ENCODE peak calls at places on chromosomes 4 and X, in seven cellular contexts. J is right lobe of liver, O is dorsolateral prefrontal cortex, X is astrocyte of the cerebellum, B is astrocyte, L is CD14-positive monocyte, V is BJ. K is an unnamed sample.

GRCh38 chrX:1281511-1281910 is 12.9 kb downstream of the CSF2RA start:
- DNase-seq in J (no peak), O (no peak), X (no peak), B (peak), L (no peak), V (peak), K (no peak)

GRCh38 chr4:142846729-142847606 is 867 bp upstream of the INPP4B start:
- DNase-seq in J (no peak), O (no peak), X (no peak), B (no peak), L (no peak), V (no peak), K (no peak)

GRCh38 chrX:52271212-52271611 is 86.5 kb downstream of the MAGED4 start:
- DNase-seq in J (no peak), O (no peak), X (no peak), B (no peak), L (no peak), V (no peak), K (no peak)

GRCh38 chrX:63784346-63784901 is 590 bp downstream of the ARHGEF9 start:
- DNase-seq in J (no peak), O (no peak), X (no peak), B (no peak), L (no peak), V (no peak), K (no peak)

GRCh38 chr4:18192901-18193300 is 171.3 kb upstream of the LCORL start:
- DNase-seq in J (no peak), O (no peak), X (no peak), B (no peak), L (no peak), V (no peak), K (no peak)

GRCh38 chrX:103461156-103461555 is 58.1 kb downstream of the RAB40A start:
- DNase-seq in J (no peak), O (no peak), X (no peak), B (no peak), L (no peak), V (no peak), K (no peak)

GRCh38 chrX:54484666-54485065 is 11.4 kb downstream of the FGD1 start:
- DNase-seq in J (no peak), O (no peak), X (no peak), B (no peak), L (no peak), V (no peak), K (no peak)

GRCh38 chrX:47814853-47815252 is 21.8 kb upstream of the ZNF81 start:
- DNase-seq in J (no peak), O (no peak), X (no peak), B (no peak), L (no peak), V (no peak), K (no peak)

GRCh38 chrX:11103751-11104150 is 7.4 kb upstream of the HCCS start:
- DNase-seq in J (no peak), O (no peak), X (no peak), B (no peak), L (no peak), V (no peak), K (no peak)

GRCh38 chrX:132216806-132217202 is 2.4 kb downstream of the RAP2C start:
- DNase-seq in J (no peak), O (no peak), X (no peak), B (peak), L (no peak), V (no peak), K (no peak)

GRCh38 chr4:55654131-55654530 is 18.0 kb upstream of the NMU start:
- DNase-seq in J (no peak), O (no peak), X (no peak), B (no peak), L (no peak), V (no peak), K (no peak)

GRCh38 chr4:40918330-40918729 is 168.6 kb downstream of the NSUN7 start:
- DNase-seq in J (peak), O (no peak), X (peak), B (peak), L (no peak), V (peak), K (no peak)

GRCh38 chr4:48905363-48906015 is 1.1 kb downstream of the OCIAD2 start:
- DNase-seq in J (peak), O (no peak), X (no peak), B (peak), L (no peak), V (no peak), K (no peak)

GRCh38 chr4:17203767-17204166 is 305.3 kb upstream of the LDB2 start:
- DNase-seq in J (no peak), O (no peak), X (no peak), B (no peak), L (no peak), V (no peak), K (no peak)

GRCh38 chr4:41177016-41177415 is 37.3 kb downstream of the APBB2 start:
- DNase-seq in J (no peak), O (no peak), X (peak), B (peak), L (no peak), V (no peak), K (no peak)

GRCh38 chr4:7261174-7261573 is 68.8 kb downstream of the SORCS2 start:
- DNase-seq in J (no peak), O (no peak), X (no peak), B (peak), L (no peak), V (no peak), K (no peak)

GRCh38 chr4:38004887-38005286 is 44.7 kb downstream of the PTTG2 start:
- DNase-seq in J (no peak), O (no peak), X (no peak), B (no peak), L (no peak), V (no peak), K (no peak)

GRCh38 chr4:77269505-77269904 is 112.5 kb downstream of the CCNG2 start:
- DNase-seq in J (no peak), O (no peak), X (no peak), B (no peak), L (no peak), V (no peak), K (no peak)

GRCh38 chr4:141686146-141686775 is 49.9 kb downstream of the IL15 start:
- DNase-seq in J (no peak), O (no peak), X (no peak), B (peak), L (peak), V (no peak), K (no peak)

GRCh38 chrX:46838974-46839480 is 2.2 kb downstream of the RP2 start:
- DNase-seq in J (no peak), O (no peak), X (no peak), B (no peak), L (no peak), V (no peak), K (no peak)

GRCh38 chr4:31360786-31361185 is 640.6 kb downstream of the PCDH7 start:
- DNase-seq in J (no peak), O (no peak), X (peak), B (peak), L (no peak), V (peak), K (no peak)

DNA sequence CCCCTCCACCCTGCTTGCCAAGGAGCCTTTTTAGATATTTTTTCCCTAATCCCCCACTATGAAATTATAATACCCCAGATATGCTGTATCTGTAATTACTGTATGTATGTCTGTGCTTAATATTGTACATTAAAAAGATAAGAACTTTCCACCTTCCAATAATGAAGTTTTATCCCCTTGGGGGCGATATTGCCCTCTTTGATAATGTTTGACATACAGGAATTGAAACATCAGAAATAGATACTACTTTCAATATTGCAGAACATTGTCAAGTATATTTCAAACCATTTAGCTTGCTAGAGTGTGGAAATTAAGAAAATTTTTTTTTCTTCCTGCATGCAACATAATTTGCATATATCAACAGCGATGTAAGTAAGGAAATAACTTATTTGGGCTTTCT is 58.9 kb downstream of the NAF1 start:
- DNase-seq in J (no peak), O (no peak), X (peak), B (peak), L (no peak), V (no peak), K (no peak)
- TF ChIP-seq CTCF in J (peak), O (no peak), X (no peak), B (peak), L (peak), V (no peak), K (peak)

GRCh38 chr4:22959483-22959882 is 266.7 kb downstream of the GBA3 start:
- DNase-seq in J (no peak), O (no peak), X (no peak), B (no peak), L (no peak), V (no peak), K (no peak)

GRCh38 chr4:22957774-22958173 is 265.0 kb downstream of the GBA3 start:
- DNase-seq in J (no peak), O (no peak), X (no peak), B (no peak), L (no peak), V (no peak), K (no peak)

GRCh38 chr4:22962186-22962786 is 269.5 kb downstream of the GBA3 start:
- DNase-seq in J (no peak), O (no peak), X (peak), B (peak), L (no peak), V (no peak), K (no peak)
- TF ChIP-seq CTCF in J (peak), O (peak), X (peak), B (peak), L (no peak), V (peak), K (peak)

GRCh38 chr4:76087007-76087769 is 12.7 kb downstream of the ART3 start:
- DNase-seq in J (no peak), O (peak), X (peak), B (peak), L (no peak), V (no peak), K (no peak)
- TF ChIP-seq CTCF in J (peak), O (peak), X (peak), B (peak), L (peak), V (peak), K (peak)

GRCh38 chr4:96395747-96396146 is 555.9 kb downstream of the PDHA2 start:
- DNase-seq in J (no peak), O (no peak), X (no peak), B (no peak), L (no peak), V (no peak), K (no peak)
- TF ChIP-seq CTCF in J (no peak), O (no peak), X (no peak), B (no peak), L (no peak), V (no peak), K (peak)

GRCh38 chrX:15594371-15594770 is 6.4 kb downstream of the ACE2 start:
- DNase-seq in J (no peak), O (no peak), X (no peak), B (no peak), L (no peak), V (no peak), K (no peak)
- TF ChIP-seq CTCF in J (peak), O (no peak), X (no peak), B (no peak), L (no peak), V (no peak), K (no peak)

DNA sequence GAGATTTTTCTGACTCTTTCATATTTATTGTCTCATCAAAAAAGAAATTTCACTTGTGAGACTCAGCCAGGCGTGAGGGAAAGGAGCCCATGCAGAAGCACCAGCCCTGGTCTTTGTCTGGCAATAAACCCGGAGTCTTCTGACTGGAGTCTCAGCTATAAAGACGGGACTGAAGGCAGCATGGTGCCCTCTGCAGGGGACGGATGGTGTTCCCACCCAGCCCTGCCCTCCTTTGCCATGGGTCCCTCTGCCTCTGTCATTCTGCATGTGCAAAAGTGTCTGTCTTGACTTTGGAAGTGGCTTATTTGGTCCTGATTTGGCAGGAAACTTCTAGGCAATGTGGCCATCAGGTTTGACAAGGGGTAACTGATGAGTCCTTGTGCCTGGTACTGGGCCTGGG is 14.3 kb downstream of the ZNF185 start:
- DNase-seq in J (no peak), O (no peak), X (no peak), B (no peak), L (no peak), V (no peak), K (no peak)
- TF ChIP-seq CTCF in J (no peak), O (no peak), X (no peak), B (no peak), L (no peak), V (no peak), K (no peak)

DNA sequence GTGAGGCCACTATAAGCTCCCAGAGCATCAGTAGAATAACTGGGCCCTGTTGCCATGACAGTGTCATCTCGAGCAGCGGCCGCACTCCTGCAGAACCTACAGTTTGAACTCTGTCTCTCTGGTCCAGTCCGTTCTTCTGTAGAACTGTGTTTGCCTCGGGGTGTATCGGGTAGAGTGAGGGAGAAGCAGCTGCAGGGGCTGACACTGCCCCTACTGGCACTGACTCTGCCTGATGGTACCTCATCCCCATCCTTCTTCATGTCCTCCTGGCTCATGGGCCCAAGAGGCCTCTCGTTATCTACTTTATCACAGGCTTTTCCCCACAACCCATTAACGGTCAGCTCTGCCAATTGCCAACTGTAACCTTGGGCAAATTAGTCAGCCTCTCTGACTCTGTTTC is 96.5 kb downstream of the NPNT start:
- DNase-seq in J (no peak), O (no peak), X (no peak), B (no peak), L (no peak), V (no peak), K (no peak)
- TF ChIP-seq CTCF in J (no peak), O (no peak), X (no peak), B (no peak), L (no peak), V (no peak), K (no peak)

GRCh38 chr4:1093391-1094335 is 19.7 kb downstream of the RNF212 start:
- DNase-seq in J (no peak), O (no peak), X (no peak), B (no peak), L (no peak), V (no peak), K (no peak)

GRCh38 chr4:1090465-1091440 is 22.6 kb downstream of the RNF212 start:
- DNase-seq in J (no peak), O (no peak), X (no peak), B (no peak), L (no peak), V (no peak), K (peak)

GRCh38 chr4:1091561-1091995 is 21.8 kb downstream of the RNF212 start:
- DNase-seq in J (no peak), O (no peak), X (no peak), B (no peak), L (no peak), V (no peak), K (no peak)

GRCh38 chr4:1092983-1093361 is 20.4 kb downstream of the RNF212 start:
- DNase-seq in J (no peak), O (no peak), X (no peak), B (no peak), L (no peak), V (no peak), K (no peak)

GRCh38 chr4:1092026-1092982 is 21.1 kb downstream of the RNF212 start:
- DNase-seq in J (no peak), O (no peak), X (no peak), B (no peak), L (no peak), V (no peak), K (no peak)
- TF ChIP-seq CTCF in J (no peak), O (no peak), X (no peak), B (no peak), L (no peak), V (peak), K (peak)

GRCh38 chr4:78331186-78331585 is 220.4 kb upstream of the ANXA3 start:
- DNase-seq in J (no peak), O (no peak), X (no peak), B (no peak), L (no peak), V (no peak), K (no peak)
- TF ChIP-seq CTCF in J (no peak), O (no peak), X (no peak), B (no peak), L (no peak), V (no peak), K (no peak)